ENCODE peak calls at places on chromosomes 3 and 15, in eight cellular contexts. F is kidney glomerular epithelial cell; L is RKO; K is smooth muscle cell of the brain vasculature; X is NCI-H1436; E is hepatocyte; I is activated naive CD8-positive, alpha-beta T cell treated with anti-CD3 and anti-CD28 coated beads, Interleukin-2, amount 50 U/mL, for 24 hours; C is BJ. G is an unnamed sample.

GRCh38 chr15:36053746-36054145 is 507.8 kb upstream of the DPH6 start:
- DNase-seq in F (peak), L (no peak), K (no peak), X (no peak), E (no peak), I (no peak), C (no peak), G (no peak)

GRCh38 chr3:175111036-175111435 is 251.9 kb downstream of the NAALADL2 start:
- DNase-seq in F (no peak), L (no peak), K (peak), X (no peak), E (no peak), I (no peak), C (no peak), G (no peak)

GRCh38 chr15:26365077-26365476 is 407.8 kb downstream of the GABRB3 start:
- DNase-seq in F (no peak), L (no peak), K (no peak), X (no peak), E (no peak), I (no peak), C (no peak), G (no peak)

GRCh38 chr15:95840004-95840403 is 490.5 kb upstream of the NR2F2 start:
- DNase-seq in F (peak), L (no peak), K (no peak), X (no peak), E (peak), I (no peak), C (peak), G (no peak)

GRCh38 chr15:65533057-65533752 is 2.9 kb downstream of the HACD3 start:
- DNase-seq in F (no peak), L (peak), K (no peak), X (no peak), E (peak), I (no peak), C (no peak), G (no peak)

GRCh38 chr15:50176869-50177268 is 5.1 kb upstream of the SLC27A2 start:
- DNase-seq in F (no peak), L (no peak), K (no peak), X (no peak), E (no peak), I (no peak), C (no peak), G (no peak)

GRCh38 chr15:53506370-53506769 is 253.1 kb downstream of the WDR72 start:
- DNase-seq in F (no peak), L (peak), K (no peak), X (no peak), E (no peak), I (no peak), C (no peak), G (no peak)

GRCh38 chr3:105688821-105689220 is 180.0 kb downstream of the CBLB start:
- DNase-seq in F (no peak), L (no peak), K (no peak), X (no peak), E (no peak), I (no peak), C (no peak), G (no peak)

GRCh38 chr15:40345867-40346578 is 4.8 kb upstream of the PHGR1 start:
- DNase-seq in F (no peak), L (no peak), K (no peak), X (no peak), E (peak), I (no peak), C (no peak), G (no peak)

GRCh38 chr3:177195242-177195940 is 1.9 kb downstream of the TBL1XR1 start:
- DNase-seq in F (peak), L (peak), K (no peak), X (no peak), E (peak), I (peak), C (no peak), G (peak)

GRCh38 chr3:29430558-29430971 is 149.7 kb downstream of the RBMS3 start:
- DNase-seq in F (peak), L (no peak), K (no peak), X (no peak), E (no peak), I (no peak), C (peak), G (no peak)

GRCh38 chr3:32817561-32818430 is at the start of gene TRIM71:
- DNase-seq in F (no peak), L (no peak), K (no peak), X (no peak), E (peak), I (peak), C (no peak), G (no peak)

G was measured in SW480.